ENCODE peak calls at places on chromosomes 6 and 20, in nine cellular contexts. E, Z, K, W, U, M, L, R and C are unnamed samples.

GRCh38 chr20:25046181-25046641 is 11.7 kb downstream of the ACSS1 start:
- DNase-seq in E (no peak), Z (peak; percentile 72), K (no peak), W (peak; percentile 79), U (peak; percentile 62), M (no peak), L (no peak), R (no peak), C (no peak)

GRCh38 chr20:52047811-52048302 is 143.7 kb downstream of the ZFP64 start:
- DNase-seq in E (no peak), Z (no peak), K (no peak), W (no peak), U (no peak), M (no peak), L (no peak), R (peak; percentile 7), C (no peak)

GRCh38 chr6:40931927-40932326 is 107.1 kb downstream of the UNC5CL start:
- DNase-seq in E (no peak), Z (no peak), K (no peak), W (peak; percentile 5), U (no peak), M (no peak), L (no peak), R (no peak), C (no peak)

GRCh38 chr6:89475634-89476033 is 42.7 kb downstream of the ANKRD6 start:
- DNase-seq in E (no peak), Z (no peak), K (no peak), W (no peak), U (no peak), M (no peak), L (no peak), R (peak; percentile 13), C (no peak)

GRCh38 chr6:35534396-35535170 is 21.9 kb upstream of the TULP1 start:
- DNase-seq in E (no peak), Z (no peak), K (no peak), W (no peak), U (no peak), M (no peak), L (no peak), R (no peak), C (no peak)

GRCh38 chr20:20130399-20130798 is 78.1 kb downstream of the CFAP61 start:
- DNase-seq in E (no peak), Z (no peak), K (no peak), W (no peak), U (no peak), M (no peak), L (no peak), R (no peak), C (no peak)

GRCh38 chr20:64152906-64153305 is 11.3 kb upstream of the MYT1 start:
- DNase-seq in E (no peak), Z (no peak), K (no peak), W (no peak), U (no peak), M (no peak), L (no peak), R (no peak), C (no peak)

GRCh38 chr6:152648090-152648489 is 10.9 kb upstream of the SYNE1 start:
- DNase-seq in E (no peak), Z (no peak), K (no peak), W (no peak), U (no peak), M (no peak), L (no peak), R (peak; percentile 49), C (no peak)

GRCh38 chr6:149054559-149055194 is 262.8 kb upstream of the TAB2 start:
- DNase-seq in E (no peak), Z (no peak), K (no peak), W (no peak), U (no peak), M (no peak), L (no peak), R (no peak), C (peak; percentile 18)

GRCh38 chr6:169204167-169204566 is 49.5 kb downstream of the THBS2 start:
- DNase-seq in E (no peak), Z (no peak), K (no peak), W (no peak), U (no peak), M (no peak), L (no peak), R (no peak), C (no peak)

GRCh38 chr6:137729866-137730629 is 137.0 kb upstream of the TNFAIP3 start:
- DNase-seq in E (no peak), Z (no peak), K (no peak), W (no peak), U (no peak), M (no peak), L (no peak), R (peak; percentile 75), C (no peak)

GRCh38 chr6:75393806-75394205 is 99.8 kb downstream of the FILIP1 start:
- DNase-seq in E (no peak), Z (no peak), K (no peak), W (no peak), U (no peak), M (no peak), L (no peak), R (no peak), C (no peak)

GRCh38 chr20:63690898-63691710 is 5.3 kb upstream of the TNFRSF6B start:
- DNase-seq in E (no peak), Z (no peak), K (no peak), W (peak; percentile 85), U (no peak), M (no peak), L (no peak), R (no peak), C (no peak)

GRCh38 chr20:59145926-59146800 is 17.5 kb upstream of the ZNF831 start:
- DNase-seq in E (no peak), Z (no peak), K (no peak), W (no peak), U (no peak), M (no peak), L (no peak), R (no peak), C (no peak)

GRCh38 chr20:33673411-33674293 is 576 bp downstream of the NECAB3 start:
- DNase-seq in E (no peak), Z (no peak), K (no peak), W (no peak), U (no peak), M (no peak), L (no peak), R (no peak), C (no peak)

GRCh38 chr6:129863664-129864063 is 2.5 kb upstream of the TMEM244 start:
- DNase-seq in E (no peak), Z (no peak), K (no peak), W (no peak), U (no peak), M (no peak), L (no peak), R (no peak), C (no peak)

GRCh38 chr6:157058574-157058973 is 264.7 kb downstream of the TMEM242 start:
- DNase-seq in E (no peak), Z (no peak), K (no peak), W (no peak), U (no peak), M (no peak), L (no peak), R (no peak), C (no peak)

GRCh38 chr6:117463762-117464665 is 18.5 kb upstream of the DCBLD1 start:
- DNase-seq in E (no peak), Z (no peak), K (no peak), W (no peak), U (no peak), M (no peak), L (no peak), R (peak; percentile 54), C (no peak)

GRCh38 chr6:161198176-161198575 is 75.7 kb downstream of the AGPAT4 start:
- DNase-seq in E (no peak), Z (no peak), K (peak; percentile 70), W (no peak), U (no peak), M (no peak), L (no peak), R (peak; percentile 72), C (no peak)

GRCh38 chr6:111210074-111210729 is 122.9 kb downstream of the SLC16A10 start:
- DNase-seq in E (no peak), Z (no peak), K (no peak), W (no peak), U (no peak), M (no peak), L (no peak), R (peak; percentile 76), C (peak; percentile 13)

GRCh38 chr6:31246051-31246495 is 25.8 kb downstream of the HLA-C start:
- DNase-seq in E (no peak), Z (no peak), K (peak; percentile 25), W (no peak), U (no peak), M (no peak), L (no peak), R (peak; percentile 43), C (peak; percentile 18)

GRCh38 chr20:20520776-20521175 is 152.9 kb downstream of the INSM1 start:
- DNase-seq in E (no peak), Z (no peak), K (no peak), W (no peak), U (no peak), M (no peak), L (no peak), R (no peak), C (no peak)

GRCh38 chr6:4055420-4056041 is 23.4 kb downstream of the FAM217A start:
- DNase-seq in E (peak; percentile 44), Z (peak; percentile 35), K (peak; percentile 44), W (no peak), U (no peak), M (no peak), L (no peak), R (peak; percentile 74), C (no peak)
- TF ChIP-seq CTCF in E (peak; percentile 37), Z (peak; percentile 35), K (peak; percentile 61), W (no peak), U (peak; percentile 43), M (no peak), L (peak; percentile 55), R (peak; percentile 41), C (no peak)

GRCh38 chr20:4227085-4227821 is 211.9 kb upstream of the RNF24 start:
- DNase-seq in E (no peak), Z (no peak), K (peak; percentile 37), W (no peak), U (no peak), M (no peak), L (no peak), R (peak; percentile 70), C (no peak)
- TF ChIP-seq CTCF in E (no peak), Z (peak; percentile 19), K (peak; percentile 62), W (no peak), U (peak; percentile 26), M (no peak), L (peak; percentile 36), R (peak; percentile 58), C (peak; percentile 19)

GRCh38 chr20:44056010-44056698 is 130.8 kb downstream of the JPH2 start:
- DNase-seq in E (no peak), Z (no peak), K (no peak), W (peak; percentile 46), U (no peak), M (no peak), L (peak; percentile 12), R (peak; percentile 10), C (peak; percentile 46)
- TF ChIP-seq CTCF in E (peak; percentile 16), Z (peak; percentile 30), K (no peak), W (no peak), U (peak; percentile 38), M (no peak), L (peak; percentile 65), R (peak; percentile 42), C (peak; percentile 58)

DNA sequence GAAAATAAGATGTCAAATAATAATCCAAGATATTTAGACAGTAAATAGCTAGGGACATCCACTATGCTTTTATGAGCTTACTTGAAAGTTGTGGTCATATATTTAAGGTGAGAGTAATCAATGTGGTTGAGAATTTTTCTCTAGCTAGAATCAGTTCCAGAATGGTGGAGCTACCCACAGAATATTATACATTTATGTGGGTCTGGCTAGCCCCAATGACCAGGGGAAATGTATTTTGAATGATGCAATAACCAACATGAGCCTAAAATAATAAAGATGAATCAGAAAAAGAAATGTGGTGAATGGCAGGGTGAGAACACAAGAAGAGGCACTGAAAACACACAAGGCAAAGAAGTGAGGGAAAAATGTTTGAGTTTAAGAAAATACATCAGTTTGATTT is 325.7 kb downstream of the TBC1D32 start:
- DNase-seq in E (no peak), Z (no peak), K (no peak), W (no peak), U (no peak), M (no peak), L (no peak), R (no peak), C (no peak)
- TF ChIP-seq CTCF in E (no peak), Z (no peak), K (no peak), W (no peak), U (no peak), M (no peak), L (no peak), R (no peak), C (no peak)